ENCODE peak calls at places on chromosomes 12 and 14, in seven cellular contexts. One of them, this sample, is unnamed.

GRCh38 chr14:100617715-100618693 is 30.8 kb upstream of the BEGAIN start:
- DNase-seq in activated T-cell treated with anti-CD3 and anti-CD28 coated beads for 1 hour: no peak
- DNase-seq in heart left ventricle: peak
- DNase-seq in sigmoid colon: peak
- DNase-seq in mucosa of gallbladder: no peak
- DNase-seq in HFFc6: no peak
- DNase-seq in skeletal muscle cell: no peak
- DNase-seq in this sample: no peak

GRCh38 chr14:89378119-89378518 is 38.9 kb downstream of the FOXN3 start:
- DNase-seq in activated T-cell treated with anti-CD3 and anti-CD28 coated beads for 1 hour: no peak
- DNase-seq in heart left ventricle: no peak
- DNase-seq in sigmoid colon: no peak
- DNase-seq in mucosa of gallbladder: no peak
- DNase-seq in HFFc6: no peak
- DNase-seq in skeletal muscle cell: peak
- DNase-seq in this sample: no peak

GRCh38 chr12:111404362-111405148 is 1.2 kb upstream of the SH2B3 start:
- DNase-seq in activated T-cell treated with anti-CD3 and anti-CD28 coated beads for 1 hour: peak
- DNase-seq in heart left ventricle: no peak
- DNase-seq in sigmoid colon: peak
- DNase-seq in mucosa of gallbladder: peak
- DNase-seq in HFFc6: no peak
- DNase-seq in skeletal muscle cell: no peak
- DNase-seq in this sample: peak

GRCh38 chr12:111842556-111843396 is 748 bp downstream of the MAPKAPK5 start:
- DNase-seq in activated T-cell treated with anti-CD3 and anti-CD28 coated beads for 1 hour: peak
- DNase-seq in heart left ventricle: no peak
- DNase-seq in sigmoid colon: no peak
- DNase-seq in mucosa of gallbladder: peak
- DNase-seq in HFFc6: no peak
- DNase-seq in skeletal muscle cell: no peak
- DNase-seq in this sample: peak

GRCh38 chr14:90567991-90568390 is 171.2 kb downstream of the CALM1 start:
- DNase-seq in activated T-cell treated with anti-CD3 and anti-CD28 coated beads for 1 hour: no peak
- DNase-seq in heart left ventricle: no peak
- DNase-seq in sigmoid colon: peak
- DNase-seq in mucosa of gallbladder: no peak
- DNase-seq in HFFc6: no peak
- DNase-seq in skeletal muscle cell: no peak
- DNase-seq in this sample: no peak

GRCh38 chr14:56351861-56352260 is 227.7 kb upstream of the TMEM260 start:
- DNase-seq in activated T-cell treated with anti-CD3 and anti-CD28 coated beads for 1 hour: no peak
- DNase-seq in heart left ventricle: no peak
- DNase-seq in sigmoid colon: no peak
- DNase-seq in mucosa of gallbladder: no peak
- DNase-seq in HFFc6: peak
- DNase-seq in skeletal muscle cell: peak
- DNase-seq in this sample: no peak

GRCh38 chr12:4215862-4216541 is 57.6 kb upstream of the CCND2 start:
- DNase-seq in activated T-cell treated with anti-CD3 and anti-CD28 coated beads for 1 hour: no peak
- DNase-seq in heart left ventricle: no peak
- DNase-seq in sigmoid colon: no peak
- DNase-seq in mucosa of gallbladder: no peak
- DNase-seq in HFFc6: no peak
- DNase-seq in skeletal muscle cell: no peak
- DNase-seq in this sample: no peak

GRCh38 chr14:80404413-80404812 is 193.1 kb upstream of the DIO2 start:
- DNase-seq in activated T-cell treated with anti-CD3 and anti-CD28 coated beads for 1 hour: no peak
- DNase-seq in heart left ventricle: no peak
- DNase-seq in sigmoid colon: no peak
- DNase-seq in mucosa of gallbladder: no peak
- DNase-seq in HFFc6: no peak
- DNase-seq in skeletal muscle cell: no peak
- DNase-seq in this sample: no peak

GRCh38 chr12:70427611-70428010 is 61.5 kb downstream of the KCNMB4 start:
- DNase-seq in activated T-cell treated with anti-CD3 and anti-CD28 coated beads for 1 hour: no peak
- DNase-seq in heart left ventricle: no peak
- DNase-seq in sigmoid colon: no peak
- DNase-seq in mucosa of gallbladder: no peak
- DNase-seq in HFFc6: peak
- DNase-seq in skeletal muscle cell: no peak
- DNase-seq in this sample: no peak

This sample was measured in activated T-helper 2 cell treated with anti-CD3 and anti-CD28 coated beads, Interferon-gamma antibody, Interleukin-2, Interleukin-4, amounts not matched to agents 10 μg/mL and 5 μg/mL and 100 μg/mL, durations not matched to agents 14 hours and 24 hours and 36 hours.